ENCODE peak calls at places on chromosomes 16 and 17, in four cellular contexts. W, N, L and U are unnamed samples.

GRCh38 chr16:75319513-75320401 is 68.3 kb upstream of the BCAR1 start:
- DNase-seq in W (peak; percentile 93), N (no peak), L (no peak), U (no peak)

GRCh38 chr16:87705780-87706277 is 60.0 kb downstream of the KLHDC4 start:
- DNase-seq in W (no peak), N (peak; percentile 42), L (no peak), U (no peak)

GRCh38 chr17:6681176-6681575 is 29.6 kb downstream of the C17orf100 start:
- DNase-seq in W (no peak), N (no peak), L (no peak), U (no peak)

GRCh38 chr17:76523084-76524037 is 14.1 kb downstream of the CYGB start:
- DNase-seq in W (peak; percentile 62), N (peak; percentile 86), L (peak; percentile 88), U (peak; percentile 68)

GRCh38 chr17:6577686-6578263 is 21.4 kb upstream of the PITPNM3 start:
- DNase-seq in W (no peak), N (no peak), L (peak; percentile 49), U (peak; percentile 38)

GRCh38 chr17:6366144-6366755 is 68.7 kb downstream of the AIPL1 start:
- DNase-seq in W (no peak), N (no peak), L (no peak), U (no peak)

GRCh38 chr17:46771601-46772012 is 46.9 kb downstream of the WNT3 start:
- DNase-seq in W (peak; percentile 46), N (no peak), L (peak; percentile 57), U (no peak)

GRCh38 chr16:30394603-30395154 is 541 bp upstream of the ZNF48 start:
- DNase-seq in W (peak; percentile 64), N (peak; percentile 87), L (peak; percentile 89), U (peak; percentile 24)

GRCh38 chr16:69660166-69660565 is 66.2 kb downstream of the NQO1 start:
- DNase-seq in W (no peak), N (no peak), L (no peak), U (no peak)

GRCh38 chr17:8872036-8872704 is 4.7 kb upstream of the PIK3R6 start:
- DNase-seq in W (no peak), N (no peak), L (no peak), U (no peak)

GRCh38 chr16:11315499-11315898 is 29.8 kb upstream of the RMI2 start:
- DNase-seq in W (peak; percentile 55), N (peak; percentile 94), L (peak; percentile 100), U (no peak)

GRCh38 chr17:7021993-7022778 is 664 bp upstream of the BCL6B start:
- DNase-seq in W (peak; percentile 79), N (peak; percentile 92), L (peak; percentile 90), U (peak; percentile 72)

GRCh38 chr16:69166221-69166833 is 20.6 kb upstream of the SNTB2 start:
- DNase-seq in W (peak; percentile 33), N (no peak), L (no peak), U (no peak)

GRCh38 chr16:59632266-59632855 is 898.2 kb upstream of the GOT2 start:
- DNase-seq in W (peak; percentile 50), N (no peak), L (no peak), U (no peak)

GRCh38 chr16:73047221-73047535 is 750 bp downstream of the ZFHX3 start:
- DNase-seq in W (peak; percentile 64), N (no peak), L (no peak), U (no peak)

GRCh38 chr17:81832608-81833159 is 407 bp downstream of the MCRIP1 start:
- DNase-seq in W (peak; percentile 17), N (no peak), L (peak; percentile 51), U (no peak)

GRCh38 chr16:56409195-56409594 is 16.1 kb downstream of the AMFR start:
- DNase-seq in W (peak; percentile 53), N (no peak), L (no peak), U (peak; percentile 72)

GRCh38 chr17:72515291-72516065 is 394.7 kb downstream of the SOX9 start:
- DNase-seq in W (peak; percentile 81), N (peak; percentile 36), L (no peak), U (no peak)

GRCh38 chr17:65099941-65100315 is 37.2 kb upstream of the RGS9 start:
- DNase-seq in W (peak; percentile 78), N (no peak), L (peak; percentile 21), U (peak; percentile 65)

GRCh38 chr17:45229681-45230409 is 8.2 kb downstream of the FMNL1 start:
- DNase-seq in W (peak; percentile 33), N (no peak), L (no peak), U (no peak)

DNA sequence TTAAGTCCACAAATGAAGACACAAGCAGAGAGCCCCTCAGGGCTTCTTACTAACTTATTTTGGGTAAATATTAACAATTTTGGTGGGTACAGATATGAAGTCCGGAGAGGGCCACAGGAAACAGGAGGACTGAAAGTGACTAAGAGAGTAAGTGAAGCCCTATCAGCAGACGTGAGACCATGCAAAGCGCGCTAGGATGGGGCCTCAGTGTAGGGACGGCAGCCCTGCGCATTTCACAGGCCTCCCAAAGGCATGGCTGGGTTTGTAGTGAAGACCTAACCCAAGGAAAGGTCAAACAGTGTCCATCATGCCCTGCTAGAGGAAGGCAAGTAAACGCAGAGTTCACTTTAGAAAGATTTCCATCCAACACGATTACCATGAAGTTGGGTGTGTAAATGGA is 60.0 kb upstream of the SREBF1 start:
- DNase-seq in W (no peak), N (no peak), L (no peak), U (no peak)
- H3K36me3 ChIP-seq in W (no peaks in the 10 kb centered on the region), N (no peaks in the 10 kb centered on the region), L (no peaks in the 10 kb centered on the region), U (peaks cover 16% of the 10 kb centered on the region)

DNA sequence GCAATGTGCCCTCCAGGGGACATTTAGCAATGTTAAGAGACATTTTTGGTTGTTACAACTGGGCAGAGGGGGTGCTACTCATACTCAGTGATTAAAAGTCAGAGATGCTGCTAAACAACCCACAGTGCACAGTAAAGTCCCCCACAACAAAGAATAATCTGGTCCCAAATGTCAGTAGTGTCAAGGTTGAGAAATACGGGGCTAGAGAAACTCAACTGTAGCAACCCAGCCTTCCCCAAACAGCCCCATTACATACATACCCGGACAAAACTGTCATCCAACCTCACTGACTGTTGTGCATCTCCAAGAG is 20.4 kb downstream of the DNAJC7 start:
- DNase-seq in W (no peak), N (no peak), L (no peak), U (no peak)
- H3K36me3 ChIP-seq in W (peaks cover 68% of the 10 kb centered on the region), N (peaks cover 3% of the 10 kb centered on the region), L (peaks cover 73% of the 10 kb centered on the region), U (peaks cover 23% of the 10 kb centered on the region)

GRCh38 chr17:1083451-1084187 is 86.7 kb downstream of the TIMM22 start:
- DNase-seq in W (no peak), N (peak; percentile 77), L (no peak), U (peak; percentile 56)
- H3K36me3 ChIP-seq in W (peaks cover 4% of the 10 kb centered on the region), N (no peaks in the 10 kb centered on the region), L (no peaks in the 10 kb centered on the region), U (peaks cover 3% of the 10 kb centered on the region)

DNA sequence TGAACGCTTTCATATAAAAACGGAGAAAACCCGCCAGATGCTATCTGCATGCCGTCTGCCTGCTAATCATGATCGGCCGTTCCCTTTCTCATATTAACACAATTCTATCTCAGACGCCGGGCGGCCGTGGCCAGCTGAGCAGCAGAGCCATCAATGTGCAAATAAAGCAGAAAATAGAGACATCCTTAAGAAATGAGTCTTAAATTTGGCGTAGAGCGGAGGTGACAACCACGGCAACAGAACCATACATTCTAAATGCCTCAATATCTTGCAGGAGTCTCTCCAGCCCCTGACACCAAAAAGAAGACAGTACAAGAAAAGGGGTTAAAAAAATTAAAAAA is 2.7 kb upstream of the IRX5 start:
- DNase-seq in W (peak; percentile 21), N (peak; percentile 51), L (peak; percentile 30), U (no peak)
- H3K36me3 ChIP-seq in W (no peaks in the 10 kb centered on the region), N (no peaks in the 10 kb centered on the region), L (no peaks in the 10 kb centered on the region), U (no peaks in the 10 kb centered on the region)

GRCh38 chr17:1852327-1852726 is 22.5 kb downstream of the RPA1 start:
- DNase-seq in W (no peak), N (no peak), L (no peak), U (no peak)
- H3K36me3 ChIP-seq in W (peaks cover 12% of the 10 kb centered on the region), N (peaks cover 8% of the 10 kb centered on the region), L (peaks cover 19% of the 10 kb centered on the region), U (peaks cover 8% of the 10 kb centered on the region)

DNA sequence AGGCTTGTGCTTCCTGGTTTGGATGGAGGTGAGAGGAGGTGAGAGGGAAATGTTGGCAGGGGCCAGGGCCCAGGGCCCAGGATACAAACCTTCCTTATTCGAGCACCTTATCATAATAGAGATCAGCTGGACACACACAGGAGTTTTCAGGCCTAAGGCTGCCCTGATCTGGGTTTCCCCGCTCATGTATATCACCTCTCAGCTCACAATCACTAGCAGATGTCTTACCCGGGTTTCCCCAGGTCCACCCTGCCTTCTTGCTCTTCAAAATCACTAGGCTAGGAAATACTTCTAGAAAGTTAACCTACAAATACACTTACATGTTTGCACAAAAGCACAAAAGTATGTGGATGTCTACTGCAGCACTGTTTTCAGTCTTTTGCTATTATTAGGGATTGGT is 4.2 kb downstream of the HSPB9 start:
- DNase-seq in W (no peak), N (no peak), L (no peak), U (no peak)
- H3K36me3 ChIP-seq in W (peaks cover 27% of the 10 kb centered on the region), N (peaks cover 4% of the 10 kb centered on the region), L (peaks cover 3% of the 10 kb centered on the region), U (peaks cover 19% of the 10 kb centered on the region)

DNA sequence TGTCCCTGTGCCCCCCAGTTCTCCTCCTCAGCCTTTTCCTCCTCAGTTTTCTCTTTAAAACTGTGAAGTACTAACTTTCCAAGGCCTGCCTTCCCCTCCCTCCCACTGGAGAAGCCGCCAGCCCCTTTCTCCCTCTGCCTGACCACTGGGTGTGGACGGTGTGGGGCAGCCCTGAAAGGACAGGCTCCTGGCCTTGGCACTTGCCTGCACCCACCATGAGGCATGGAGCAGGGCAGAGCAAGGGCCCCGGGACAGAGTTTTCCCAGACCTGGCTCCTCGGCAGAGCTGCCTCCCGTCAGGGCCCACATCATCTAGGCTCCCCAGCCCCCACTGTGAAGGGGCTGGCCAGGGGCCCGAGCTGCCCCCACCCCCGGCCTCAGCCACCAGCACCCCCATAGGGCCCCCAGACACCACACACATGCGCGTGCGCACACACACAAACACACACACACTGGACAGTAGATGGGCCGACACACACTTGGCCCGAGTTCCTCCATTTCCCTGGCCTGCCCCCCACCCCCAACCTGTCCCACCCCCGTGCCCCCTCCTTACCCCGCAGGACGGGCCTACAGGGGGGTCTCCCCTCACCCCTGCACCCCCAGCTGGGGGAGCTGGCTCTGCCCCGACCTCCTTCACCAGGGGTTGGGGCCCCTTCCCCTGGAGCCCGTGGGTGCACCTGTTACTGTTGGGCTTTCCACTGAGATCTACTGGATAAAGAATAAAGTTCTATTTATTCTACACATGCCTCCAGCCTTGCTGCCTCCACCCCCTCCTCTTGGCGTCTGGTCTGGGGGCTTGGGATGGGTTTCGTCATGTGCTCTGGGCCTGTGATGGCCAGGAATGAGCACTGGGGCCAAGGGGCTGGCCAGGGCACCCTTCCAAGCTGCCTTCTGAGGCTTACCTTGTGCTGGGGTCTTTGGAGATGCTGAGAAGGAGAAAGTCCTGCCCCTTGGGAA is 7.4 kb downstream of the GJD3 start:
- DNase-seq in W (no peak), N (no peak), L (no peak), U (no peak)
- H3K36me3 ChIP-seq in W (peaks cover 7% of the 10 kb centered on the region), N (no peaks in the 10 kb centered on the region), L (no peaks in the 10 kb centered on the region), U (peaks cover 26% of the 10 kb centered on the region)

DNA sequence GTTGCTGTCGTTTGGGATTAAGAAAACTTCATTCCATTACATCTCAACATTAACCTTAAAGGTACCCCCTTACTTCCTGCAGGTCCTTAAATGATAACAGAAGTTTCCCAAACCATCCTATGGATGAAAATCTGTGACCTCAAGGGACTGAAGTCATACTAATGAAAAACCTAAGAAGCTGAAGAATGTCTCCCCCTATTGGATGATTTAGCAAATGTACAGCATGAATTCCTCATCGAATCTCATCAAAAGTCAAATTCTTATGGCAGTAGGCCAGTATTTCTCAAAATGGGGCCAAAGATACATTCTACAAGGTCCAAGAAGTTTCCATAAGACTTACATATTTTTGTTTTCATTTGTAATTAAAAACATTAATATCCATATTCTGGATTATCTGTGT is 13.5 kb downstream of the SCO1 start:
- DNase-seq in W (peak; percentile 55), N (peak; percentile 41), L (peak; percentile 54), U (no peak)
- H3K36me3 ChIP-seq in W (peaks cover 50% of the 10 kb centered on the region), N (peaks cover 19% of the 10 kb centered on the region), L (peaks cover 45% of the 10 kb centered on the region), U (peaks cover 19% of the 10 kb centered on the region)